ENCODE peak calls at places on chromosome 1, in ten cellular contexts. R, T, P, G, Z, S, F, A, C and J are unnamed samples. For H3K4me1, the result is how much of the 10 kb centered on the place peaks cover.

GRCh38 chr1:43648448-43648847 is 1.5 kb upstream of the KDM4A start:
- DNase-seq in C (no peak), A (no peak), P (no peak), T (no peak), Z (no peak), S (no peak), R (no peak), F (no peak), G (no peak), J (no peak)

GRCh38 chr1:54052470-54052933 is 502 bp downstream of the TMEM59 start:
- DNase-seq in R (no peak), G (peak), Z (peak), C (no peak), F (peak), P (no peak), A (no peak), S (peak), T (peak), J (peak)

GRCh38 chr1:56137090-56137489 is 442.3 kb downstream of the PLPP3 start:
- DNase-seq in S (no peak), P (no peak), T (no peak), Z (no peak), C (no peak), A (no peak), R (no peak), F (no peak), G (no peak), J (no peak)

GRCh38 chr1:37513795-37514349 is 694 bp downstream of the MEAF6 start:
- DNase-seq in A (no peak), S (no peak), G (no peak), C (peak), P (peak), R (no peak), T (peak), Z (peak), F (peak), J (no peak)

GRCh38 chr1:234730542-234731370 is 120.8 kb upstream of the IRF2BP2 start:
- DNase-seq in F (no peak), S (no peak), C (no peak), Z (no peak), G (no peak), R (no peak), A (no peak), T (no peak), P (no peak), J (no peak)

GRCh38 chr1:60118119-60118518 is 44.5 kb upstream of the C1orf87 start:
- DNase-seq in S (no peak), G (no peak), P (no peak), Z (no peak), R (no peak), T (no peak), C (no peak), A (no peak), F (no peak), J (no peak)

GRCh38 chr1:86499987-86500593 is 31.4 kb downstream of the CLCA1 start:
- DNase-seq in S (peak), T (no peak), P (no peak), G (peak), C (no peak), R (peak), Z (no peak), F (no peak), A (no peak), J (no peak)

GRCh38 chr1:228953207-228953606 is 217.9 kb downstream of the RHOU start:
- DNase-seq in F (no peak), G (no peak), P (no peak), R (no peak), T (no peak), S (no peak), A (no peak), Z (no peak), C (no peak), J (no peak)

GRCh38 chr1:242946206-242946605 is 308.9 kb downstream of the CEP170 start:
- DNase-seq in F (no peak), Z (no peak), R (no peak), P (no peak), S (no peak), T (no peak), C (no peak), A (no peak), G (no peak), J (no peak)

GRCh38 chr1:246583448-246584185 is 17.4 kb downstream of the CNST start:
- DNase-seq in R (no peak), G (no peak), S (peak), F (no peak), T (peak), Z (peak), C (no peak), P (no peak), A (no peak), J (no peak)

GRCh38 chr1:246583056-246583440 is 16.8 kb downstream of the CNST start:
- DNase-seq in G (no peak), A (no peak), T (no peak), S (no peak), F (no peak), P (no peak), Z (no peak), C (no peak), R (no peak), J (no peak)

GRCh38 chr1:246587606-246588005 is 21.4 kb downstream of the CNST start:
- DNase-seq in S (no peak), C (no peak), F (no peak), Z (no peak), T (no peak), A (no peak), R (no peak), P (no peak), G (peak), J (no peak)

GRCh38 chr1:246588322-246588721 is 22.1 kb downstream of the CNST start:
- DNase-seq in C (no peak), F (no peak), S (no peak), Z (no peak), R (no peak), P (no peak), G (peak), T (no peak), A (no peak), J (no peak)

DNA sequence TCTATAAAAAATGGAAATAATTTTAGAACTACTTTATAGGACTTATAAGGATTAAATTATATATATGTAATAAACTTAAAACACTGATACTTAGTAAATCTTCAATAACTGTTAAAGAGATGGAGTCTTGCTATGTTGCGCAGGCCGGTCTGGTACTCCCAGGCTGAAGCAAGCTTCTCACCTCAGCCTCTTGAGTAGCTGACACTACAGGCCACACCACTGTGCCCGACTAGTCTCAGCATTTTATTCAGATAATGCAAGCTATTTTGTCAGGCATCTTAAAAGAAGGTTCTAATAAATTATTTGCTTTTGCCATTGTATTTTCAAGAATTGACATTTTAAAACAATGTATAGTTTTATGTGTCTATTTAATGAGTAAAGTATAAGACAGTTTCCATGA is 20.8 kb downstream of the CNST start:
- DNase-seq in G (no peak), F (no peak), S (no peak), R (no peak), A (no peak), T (no peak), C (no peak), P (no peak), Z (no peak), J (no peak)
- H3K4me1 ChIP-seq in G (under half), F (under half), S (under half), R (under half), A (half or more), T (under half), C (under half), P (under half), Z (under half), J (under half)

GRCh38 chr1:156104065-156104810 is 10.3 kb upstream of the LMNA start:
- DNase-seq in G (peak), Z (peak), A (no peak), C (no peak), S (peak), F (peak), T (peak), R (no peak), P (peak), J (peak)
- TF ChIP-seq POLR2A in G (peak), Z (peak), A (no peak), C (no peak), S (no peak), F (peak), T (no peak), R (peak), P (no peak), J (peak)

GRCh38 chr1:221715321-221716169 is 26.3 kb downstream of the DUSP10 start:
- DNase-seq in P (no peak), A (no peak), S (peak), R (no peak), F (no peak), C (no peak), Z (no peak), G (peak), T (no peak), J (peak)
- H3K4me1 ChIP-seq in P (under half), A (half or more), S (half or more), R (under half), F (under half), C (under half), Z (under half), G (half or more), T (under half), J (under half)

DNA sequence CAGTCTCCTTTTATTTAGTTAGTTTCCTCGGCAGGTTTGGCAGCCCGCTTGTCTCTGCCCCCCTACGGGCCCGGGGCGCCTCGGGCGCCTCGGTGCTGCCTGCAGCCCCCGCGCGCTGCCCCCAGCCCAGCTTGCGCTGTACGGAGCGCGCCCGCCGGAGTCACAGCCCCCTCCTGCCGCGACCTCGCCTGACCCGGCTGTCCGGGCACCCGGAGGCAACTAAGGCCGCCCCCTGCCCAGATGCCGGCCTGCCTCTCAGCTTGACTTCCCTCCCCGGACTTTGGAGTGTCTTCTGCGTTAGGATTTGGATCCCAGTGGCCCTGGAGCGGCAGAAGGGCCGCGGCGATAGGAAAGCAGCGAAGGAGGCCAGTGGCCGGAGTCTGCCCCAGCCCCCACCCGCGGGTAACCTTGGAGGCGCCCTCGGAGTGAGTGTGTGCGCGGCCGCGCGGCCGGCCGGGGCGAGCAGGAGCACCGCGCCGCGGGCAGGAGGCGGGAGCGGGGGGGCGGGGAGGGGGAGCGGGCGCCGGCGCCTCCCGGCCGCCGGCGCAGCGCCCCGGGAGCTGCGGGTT is 7.6 kb downstream of the CDKN2C start:
- DNase-seq in T (peak), A (no peak), G (peak), R (no peak), Z (peak), C (peak), F (peak), S (peak), P (peak), J (peak)
- TF ChIP-seq POLR2A in T (no peak), A (no peak), G (no peak), R (no peak), Z (no peak), C (no peak), F (no peak), S (no peak), P (no peak), J (no peak)

GRCh38 chr1:158638905-158639304 is 33.8 kb downstream of the OR10Z1 start:
- DNase-seq in A (no peak), S (no peak), R (no peak), Z (no peak), G (no peak), C (no peak), P (no peak), F (no peak), T (no peak), J (no peak)

GRCh38 chr1:158649052-158649451 is 37.5 kb downstream of the SPTA1 start:
- DNase-seq in T (no peak), G (no peak), S (no peak), F (no peak), A (no peak), C (no peak), P (no peak), R (no peak), Z (no peak), J (no peak)

GRCh38 chr1:158646465-158646864 is 40.0 kb downstream of the SPTA1 start:
- DNase-seq in F (no peak), T (no peak), G (no peak), S (no peak), R (no peak), C (no peak), Z (no peak), P (no peak), A (no peak), J (no peak)

GRCh38 chr1:158644479-158644878 is 39.4 kb downstream of the OR10Z1 start:
- DNase-seq in C (no peak), A (no peak), P (no peak), Z (no peak), F (no peak), S (no peak), G (no peak), T (no peak), R (no peak), J (no peak)
- H3K4me1 ChIP-seq in C (under half), A (under half), P (under half), Z (under half), F (under half), S (under half), G (under half), T (under half), R (under half), J (under half)

GRCh38 chr1:224503161-224504118 is 68.8 kb upstream of the WDR26 start:
- DNase-seq in C (peak), P (peak), A (peak), R (no peak), G (peak), Z (peak), T (peak), S (peak), F (peak), J (peak)
- TF ChIP-seq POLR2A in C (no peak), P (no peak), A (no peak), R (no peak), G (no peak), Z (peak), T (no peak), S (no peak), F (no peak), J (no peak)

GRCh38 chr1:57277681-57278080 is 146.2 kb downstream of the DAB1 start:
- DNase-seq in C (no peak), A (peak), T (no peak), S (no peak), R (no peak), P (no peak), F (no peak), G (no peak), Z (no peak), J (no peak)
- H3K4me1 ChIP-seq in C (under half), A (under half), T (under half), S (under half), R (under half), P (under half), F (under half), G (under half), Z (under half), J (under half)